ENCODE peak calls at places on chromosome 10, in eight cellular contexts. Q is Caco-2; Y is fibroblast of lung; F is PC-9; K is AG04449; H is cardiac fibroblast; R is naive thymus-derived CD4-positive, alpha-beta T cell; T is heart left ventricle. P is an unnamed sample.

GRCh38 chr10:48658243-48658888 is 26.3 kb upstream of the WDFY4 start:
- DNase-seq in R (peak), H (peak), Q (peak), T (peak), K (no peak), Y (peak), F (peak), P (peak)

GRCh38 chr10:62545667-62546066 is 171.5 kb downstream of the ZNF365 start:
- DNase-seq in H (peak), K (no peak), Y (peak), F (no peak), Q (no peak), T (peak), R (no peak), P (peak)

GRCh38 chr10:86291616-86292340 is 74.8 kb downstream of the GRID1 start:
- DNase-seq in Q (no peak), F (no peak), T (no peak), R (no peak), Y (no peak), H (no peak), K (no peak), P (no peak)

GRCh38 chr10:116469437-116469836 is 41.8 kb downstream of the PNLIPRP3 start:
- DNase-seq in Y (no peak), H (no peak), K (no peak), T (no peak), F (no peak), Q (no peak), R (no peak), P (peak)

GRCh38 chr10:91311601-91312000 is 91.1 kb downstream of the PCGF5 start:
- DNase-seq in F (no peak), Q (no peak), K (no peak), H (no peak), Y (peak), T (no peak), R (no peak), P (peak)

GRCh38 chr10:132319853-132320669 is 11.9 kb upstream of the LRRC27 start:
- DNase-seq in Q (no peak), R (no peak), F (peak), Y (peak), H (peak), K (peak), T (no peak), P (peak)

GRCh38 chr10:71984798-71985388 is 20.7 kb downstream of the CHST3 start:
- DNase-seq in K (no peak), R (no peak), H (no peak), Y (no peak), Q (no peak), F (no peak), T (no peak), P (no peak)

GRCh38 chr10:61406282-61406681 is 46.9 kb downstream of the TMEM26 start:
- DNase-seq in K (no peak), H (no peak), Q (no peak), T (no peak), F (no peak), Y (no peak), R (no peak), P (no peak)

GRCh38 chr10:31146496-31147219 is 115.0 kb upstream of the ZNF438 start:
- DNase-seq in Y (peak), H (peak), R (peak), T (peak), K (no peak), Q (no peak), F (peak), P (peak)

GRCh38 chr10:16887565-16887964 is 70.3 kb upstream of the RSU1 start:
- DNase-seq in K (peak), Q (no peak), Y (peak), T (no peak), R (no peak), H (peak), F (no peak), P (peak)

GRCh38 chr10:60901561-60902235 is 42.3 kb downstream of the RHOBTB1 start:
- DNase-seq in Q (no peak), R (no peak), H (no peak), K (no peak), F (no peak), Y (no peak), T (peak), P (no peak)

GRCh38 chr10:61399386-61399785 is 53.8 kb downstream of the TMEM26 start:
- DNase-seq in Q (no peak), T (no peak), R (no peak), H (peak), Y (peak), K (peak), F (no peak), P (no peak)

GRCh38 chr10:20976390-20976789 is 79.3 kb upstream of the NEBL start:
- DNase-seq in Y (no peak), T (no peak), R (no peak), K (no peak), Q (no peak), H (no peak), F (no peak), P (no peak)

GRCh38 chr10:21724695-21725371 is 190.8 kb downstream of the MLLT10 start:
- DNase-seq in F (peak), K (peak), Q (peak), Y (peak), T (peak), H (peak), R (no peak), P (peak)

DNA sequence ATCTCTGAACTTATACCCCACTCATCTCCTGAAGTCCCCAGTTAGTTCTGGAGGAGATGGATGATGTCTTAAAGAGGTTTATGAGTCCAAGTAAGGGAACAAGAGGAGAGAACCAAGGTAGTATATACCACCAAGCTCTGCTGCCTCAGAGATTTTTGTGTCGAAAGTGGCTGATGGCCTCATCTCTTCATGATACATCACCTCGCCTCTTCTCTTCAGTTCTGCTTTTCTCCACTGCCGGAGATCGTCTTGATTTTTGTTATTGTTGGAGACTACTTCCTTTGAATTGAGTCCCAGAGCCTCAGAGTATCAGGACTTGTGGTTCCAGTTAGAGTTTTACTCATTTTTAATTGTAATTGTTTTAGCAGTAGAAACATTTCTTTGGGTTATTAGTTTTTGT is 1.9 kb downstream of the VTI1A start:
- DNase-seq in F (no peak), R (no peak), Y (no peak), K (no peak), Q (no peak), H (no peak), T (no peak), P (no peak)
- H3K4me3 ChIP-seq in F (no peak), R (no peak), Y (no peak), K (no peak), Q (no peak), H (no peak), T (no peak), P (no peak)

GRCh38 chr10:96468845-96469244 is 44.9 kb downstream of the TLL2 start:
- DNase-seq in H (no peak), R (no peak), K (no peak), Q (no peak), T (no peak), F (no peak), Y (no peak), P (no peak)

GRCh38 chr10:96478317-96478716 is 35.4 kb downstream of the TLL2 start:
- DNase-seq in Y (no peak), Q (no peak), R (no peak), F (no peak), K (no peak), H (no peak), T (no peak), P (no peak)

GRCh38 chr10:96470108-96470743 is 43.5 kb downstream of the TLL2 start:
- DNase-seq in R (no peak), K (no peak), T (peak), Y (peak), F (peak), Q (peak), H (peak), P (peak)

DNA sequence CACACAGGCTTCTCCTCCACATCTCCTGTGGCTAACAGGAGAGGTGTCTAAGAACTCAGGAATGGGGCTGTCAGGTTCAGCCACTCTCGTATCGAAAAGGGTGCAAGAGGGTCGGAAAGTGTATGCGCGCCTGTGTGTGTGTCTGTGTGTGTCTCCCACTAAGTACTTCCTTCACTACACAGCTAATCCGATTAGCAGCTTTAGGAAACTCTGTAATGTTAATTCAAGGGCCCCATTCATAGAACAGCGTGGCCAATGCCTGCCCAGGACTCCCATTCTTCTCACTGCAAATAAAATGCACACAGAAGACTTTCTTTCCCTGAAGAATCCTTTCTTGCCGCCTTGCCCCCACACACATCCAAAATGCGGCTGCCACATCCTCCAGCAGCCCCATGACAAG is 39.9 kb downstream of the TLL2 start:
- DNase-seq in H (no peak), K (no peak), Q (no peak), F (no peak), Y (no peak), T (no peak), R (no peak), P (no peak)
- H3K4me3 ChIP-seq in H (no peak), K (no peak), Q (no peak), F (no peak), Y (no peak), T (no peak), R (no peak), P (no peak)

DNA sequence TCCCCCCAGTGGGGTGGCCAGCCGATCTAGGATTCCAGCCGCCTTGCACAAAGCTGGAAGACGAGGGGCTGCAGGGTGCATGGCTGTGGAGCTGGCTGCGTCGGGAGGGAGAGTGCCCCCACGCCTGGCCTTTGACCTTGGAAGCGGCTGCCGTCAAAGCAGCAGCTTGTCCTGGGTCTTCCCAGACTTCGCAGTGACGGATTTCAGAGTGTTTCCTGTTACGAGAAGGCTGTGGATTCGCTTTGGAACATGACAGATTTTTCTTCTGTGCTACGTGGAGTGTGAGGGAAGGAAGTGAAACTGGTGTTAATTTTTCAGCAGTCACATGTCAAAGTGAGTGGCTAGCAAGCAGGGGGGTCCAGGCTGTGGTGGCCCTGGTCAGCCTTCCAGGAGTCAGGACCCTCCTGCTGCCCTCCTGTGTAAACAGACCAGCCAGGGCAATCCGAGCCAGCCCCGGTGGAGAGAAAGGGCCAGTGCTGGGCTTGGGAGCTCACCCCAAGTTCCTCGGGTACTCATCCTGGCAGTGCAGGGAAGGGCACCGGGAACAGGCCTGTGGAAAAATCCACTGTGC is 61.8 kb downstream of the LHPP start:
- DNase-seq in Q (no peak), H (no peak), R (no peak), T (no peak), K (no peak), F (no peak), Y (peak), P (peak)
- H3K4me3 ChIP-seq in Q (no peak), H (no peak), R (no peak), T (no peak), K (no peak), F (no peak), Y (peak), P (peak)

GRCh38 chr10:7563368-7563767 is 103.4 kb downstream of the ITIH5 start:
- DNase-seq in K (no peak), H (no peak), R (no peak), Q (no peak), F (no peak), Y (peak), T (peak), P (peak)

GRCh38 chr10:7562026-7562425 is 104.7 kb downstream of the ITIH5 start:
- DNase-seq in F (no peak), R (no peak), Y (no peak), Q (no peak), T (no peak), K (no peak), H (no peak), P (no peak)

GRCh38 chr10:7560519-7560918 is 106.2 kb downstream of the ITIH5 start:
- DNase-seq in F (no peak), H (no peak), R (no peak), Y (no peak), K (no peak), T (no peak), Q (no peak), P (no peak)

GRCh38 chr10:7559447-7559846 is 107.3 kb downstream of the ITIH5 start:
- DNase-seq in Y (peak), R (no peak), H (no peak), K (no peak), T (no peak), F (no peak), Q (no peak), P (no peak)

GRCh38 chr10:7561216-7561893 is 105.4 kb downstream of the ITIH5 start:
- DNase-seq in T (peak), Q (no peak), Y (peak), H (no peak), F (no peak), K (no peak), R (no peak), P (no peak)
- H3K4me3 ChIP-seq in T (no peak), Q (no peak), Y (no peak), H (no peak), F (no peak), K (no peak), R (no peak), P (no peak)

GRCh38 chr10:12649017-12649586 is 299.8 kb downstream of the CAMK1D start:
- DNase-seq in Y (no peak), T (no peak), H (no peak), F (no peak), K (no peak), R (no peak), Q (no peak), P (no peak)

GRCh38 chr10:12643279-12643678 is 293.9 kb downstream of the CAMK1D start:
- DNase-seq in F (no peak), T (no peak), K (no peak), Y (no peak), H (no peak), Q (no peak), R (no peak), P (no peak)

GRCh38 chr10:12644380-12645144 is 295.2 kb downstream of the CAMK1D start:
- DNase-seq in H (no peak), Q (no peak), R (no peak), F (no peak), T (no peak), Y (no peak), K (no peak), P (no peak)

GRCh38 chr10:12650122-12650521 is 300.8 kb downstream of the CAMK1D start:
- DNase-seq in Q (no peak), Y (no peak), K (no peak), T (no peak), R (no peak), F (no peak), H (no peak), P (no peak)

GRCh38 chr10:12645449-12645848 is 296.1 kb downstream of the CAMK1D start:
- DNase-seq in H (no peak), F (no peak), R (no peak), T (no peak), Q (no peak), K (no peak), Y (no peak), P (no peak)
- H3K4me3 ChIP-seq in H (no peak), F (no peak), R (no peak), T (no peak), Q (no peak), K (no peak), Y (no peak), P (no peak)

GRCh38 chr10:26738354-26738753 is 40.9 kb downstream of the PDSS1 start:
- DNase-seq in H (no peak), R (no peak), Q (no peak), K (no peak), Y (no peak), T (no peak), F (no peak), P (no peak)

GRCh38 chr10:26741368-26741767 is 43.9 kb downstream of the PDSS1 start:
- DNase-seq in K (no peak), F (no peak), H (no peak), T (no peak), Q (no peak), Y (no peak), R (no peak), P (no peak)

GRCh38 chr10:26737730-26738129 is 40.2 kb downstream of the PDSS1 start:
- DNase-seq in H (peak), F (no peak), T (no peak), Q (no peak), Y (no peak), R (no peak), K (no peak), P (peak)

GRCh38 chr10:26735435-26735834 is 37.9 kb downstream of the PDSS1 start:
- DNase-seq in T (no peak), F (no peak), K (no peak), H (no peak), R (no peak), Q (no peak), Y (no peak), P (no peak)

GRCh38 chr10:26739087-26739631 is 41.7 kb downstream of the PDSS1 start:
- DNase-seq in K (no peak), H (no peak), Y (no peak), T (no peak), Q (no peak), F (no peak), R (no peak), P (no peak)
- H3K4me3 ChIP-seq in K (no peak), H (no peak), Y (no peak), T (no peak), Q (no peak), F (no peak), R (no peak), P (no peak)

GRCh38 chr10:11448190-11448544 is 163.3 kb downstream of the USP6NL start:
- DNase-seq in Y (no peak), T (no peak), H (no peak), F (no peak), Q (no peak), R (no peak), K (no peak), P (no peak)
- H3K4me3 ChIP-seq in Y (no peak), T (no peak), H (no peak), F (no peak), Q (no peak), R (no peak), K (no peak), P (no peak)

DNA sequence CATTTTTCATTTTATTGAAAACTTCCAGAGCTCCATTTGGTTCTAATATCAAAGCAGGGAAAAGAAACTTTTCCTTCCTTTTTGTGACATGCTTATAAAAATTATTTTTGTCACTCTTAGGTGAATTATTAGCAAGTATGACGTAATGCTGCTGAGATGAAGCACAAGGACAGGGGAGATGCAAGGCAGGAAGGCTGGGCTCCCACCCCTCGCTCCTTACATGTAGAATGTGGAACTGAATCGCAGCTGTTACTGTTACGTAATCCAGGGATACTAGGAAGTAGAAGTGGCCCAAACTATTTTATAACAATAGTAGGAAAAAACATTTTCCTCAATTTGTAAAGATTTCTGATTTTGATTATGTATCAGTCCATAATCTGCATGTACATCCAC is 17.1 kb upstream of the GTPBP4 start:
- DNase-seq in K (no peak), F (no peak), Q (no peak), H (peak), T (peak), R (no peak), Y (peak), P (peak)
- H3K4me3 ChIP-seq in K (no peak), F (no peak), Q (no peak), H (no peak), T (no peak), R (no peak), Y (no peak), P (no peak)

DNA sequence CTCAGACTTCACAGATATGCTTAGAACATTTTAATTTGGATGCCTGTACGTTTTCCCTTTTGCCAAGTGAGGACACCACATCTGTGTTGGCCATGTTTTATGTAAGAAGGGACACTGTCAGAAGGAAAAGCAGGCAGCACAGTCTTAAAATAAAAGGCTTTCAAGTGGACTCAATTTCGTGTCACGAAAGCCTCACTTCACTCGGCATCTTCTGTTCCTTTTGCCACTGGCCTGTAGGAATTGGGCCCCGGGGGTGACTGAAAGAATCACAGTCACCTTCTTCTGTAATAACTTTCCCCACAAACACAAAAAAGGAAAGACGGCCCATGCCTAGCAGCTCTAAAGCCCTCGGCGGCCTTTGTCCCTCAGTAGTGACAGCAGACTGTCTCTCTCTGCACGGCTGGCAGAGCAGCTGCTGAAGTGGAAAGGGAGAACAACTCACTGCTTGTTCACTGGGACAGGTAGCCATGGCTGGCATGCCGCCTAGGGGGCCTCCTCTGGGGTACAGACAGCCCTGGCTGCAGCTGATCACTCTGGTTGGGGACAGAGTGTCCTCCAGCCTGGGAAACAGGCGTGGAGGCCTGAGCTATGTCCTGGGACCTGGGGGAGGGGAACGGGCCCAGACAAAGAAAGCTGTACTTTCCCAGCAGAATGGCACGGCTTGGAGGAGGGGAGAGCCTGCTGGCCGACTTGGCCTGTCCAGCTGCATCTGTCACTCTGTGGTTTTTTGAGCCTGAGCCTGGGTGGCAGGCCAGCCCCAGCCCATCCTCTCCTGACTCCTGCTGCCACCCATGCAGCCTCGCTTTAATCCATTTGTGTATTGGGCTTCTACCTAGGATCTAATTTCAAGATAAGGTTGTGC is 4.4 kb downstream of the RASSF4 start:
- DNase-seq in Q (no peak), F (peak), T (peak), H (peak), K (no peak), R (no peak), Y (peak), P (peak)
- H3K4me3 ChIP-seq in Q (no peak), F (no peak), T (no peak), H (no peak), K (no peak), R (no peak), Y (no peak), P (no peak)